ENCODE peak calls at places on chromosomes 16 and 17, in ten cellular contexts. P, F, J, S, Y, X, B, D, Z and Q are unnamed samples.

GRCh38 chr17:35052240-35052608 is 11.3 kb downstream of the RFFL start:
- DNase-seq in J (no peak), Z (no peak), B (no peak), D (peak), S (no peak), P (no peak), X (no peak), F (no peak), Y (no peak), Q (peak)

GRCh38 chr17:9729034-9729650 is 62.2 kb downstream of the DHRS7C start:
- DNase-seq in B (peak), S (peak), Y (no peak), F (no peak), P (peak), D (peak), Z (no peak), X (no peak), J (peak), Q (peak)

GRCh38 chr16:10749680-10750035 is 6.0 kb downstream of the NUBP1 start:
- DNase-seq in D (peak), X (no peak), P (no peak), B (no peak), F (no peak), Z (no peak), Y (no peak), J (no peak), S (no peak), Q (peak)

GRCh38 chr17:76051071-76051467 is 21.2 kb downstream of the SRP68 start:
- DNase-seq in Z (no peak), F (no peak), D (peak), P (no peak), J (no peak), B (no peak), S (no peak), X (no peak), Y (no peak), Q (no peak)

GRCh38 chr16:28572659-28573510 is 19.2 kb downstream of the SGF29 start:
- DNase-seq in P (peak), X (no peak), Z (peak), J (no peak), D (no peak), Y (no peak), B (no peak), F (peak), S (peak), Q (peak)

GRCh38 chr16:51540259-51540658 is 389.2 kb upstream of the SALL1 start:
- DNase-seq in Y (no peak), D (peak), X (no peak), Z (no peak), S (no peak), F (no peak), P (no peak), B (no peak), J (no peak), Q (peak)

GRCh38 chr17:55705847-55706246 is 16.8 kb downstream of the TMEM100 start:
- DNase-seq in Z (no peak), Y (no peak), F (no peak), B (no peak), D (peak), P (no peak), J (no peak), X (no peak), S (no peak), Q (no peak)

GRCh38 chr17:80892019-80892855 is 99.4 kb upstream of the CHMP6 start:
- DNase-seq in F (peak), B (peak), Z (no peak), J (no peak), D (peak), P (peak), S (peak), Y (no peak), X (peak), Q (peak)

GRCh38 chr16:85248269-85248668 is 136.0 kb upstream of the CIBAR2 start:
- DNase-seq in Y (no peak), D (no peak), F (no peak), J (no peak), Z (no peak), B (no peak), S (no peak), X (no peak), P (no peak), Q (no peak)

GRCh38 chr17:44758414-44759095 is at the start of gene ADAM11:
- DNase-seq in B (no peak), J (no peak), S (no peak), F (no peak), P (no peak), X (no peak), Y (no peak), D (no peak), Z (no peak), Q (no peak)

GRCh38 chr17:7219812-7220592 is at the start of the genes ACADVL and DLG4:
- DNase-seq in B (peak), J (peak), S (peak), Z (peak), F (peak), P (peak), D (peak), X (peak), Y (peak), Q (peak)

GRCh38 chr17:8581002-8581658 is 49.4 kb downstream of the MYH10 start:
- DNase-seq in P (no peak), Y (no peak), D (peak), X (no peak), S (no peak), F (no peak), Z (no peak), J (no peak), B (no peak), Q (no peak)

GRCh38 chr16:28859326-28859725 is 4.3 kb upstream of the SH2B1 start:
- DNase-seq in Z (no peak), F (no peak), B (no peak), S (no peak), J (no peak), P (no peak), X (no peak), Y (no peak), D (no peak), Q (peak)

GRCh38 chr17:81537856-81538555 is 9.8 kb downstream of the FSCN2 start:
- DNase-seq in Z (no peak), J (no peak), B (no peak), F (no peak), S (no peak), P (no peak), D (no peak), X (no peak), Y (no peak), Q (no peak)

DNA sequence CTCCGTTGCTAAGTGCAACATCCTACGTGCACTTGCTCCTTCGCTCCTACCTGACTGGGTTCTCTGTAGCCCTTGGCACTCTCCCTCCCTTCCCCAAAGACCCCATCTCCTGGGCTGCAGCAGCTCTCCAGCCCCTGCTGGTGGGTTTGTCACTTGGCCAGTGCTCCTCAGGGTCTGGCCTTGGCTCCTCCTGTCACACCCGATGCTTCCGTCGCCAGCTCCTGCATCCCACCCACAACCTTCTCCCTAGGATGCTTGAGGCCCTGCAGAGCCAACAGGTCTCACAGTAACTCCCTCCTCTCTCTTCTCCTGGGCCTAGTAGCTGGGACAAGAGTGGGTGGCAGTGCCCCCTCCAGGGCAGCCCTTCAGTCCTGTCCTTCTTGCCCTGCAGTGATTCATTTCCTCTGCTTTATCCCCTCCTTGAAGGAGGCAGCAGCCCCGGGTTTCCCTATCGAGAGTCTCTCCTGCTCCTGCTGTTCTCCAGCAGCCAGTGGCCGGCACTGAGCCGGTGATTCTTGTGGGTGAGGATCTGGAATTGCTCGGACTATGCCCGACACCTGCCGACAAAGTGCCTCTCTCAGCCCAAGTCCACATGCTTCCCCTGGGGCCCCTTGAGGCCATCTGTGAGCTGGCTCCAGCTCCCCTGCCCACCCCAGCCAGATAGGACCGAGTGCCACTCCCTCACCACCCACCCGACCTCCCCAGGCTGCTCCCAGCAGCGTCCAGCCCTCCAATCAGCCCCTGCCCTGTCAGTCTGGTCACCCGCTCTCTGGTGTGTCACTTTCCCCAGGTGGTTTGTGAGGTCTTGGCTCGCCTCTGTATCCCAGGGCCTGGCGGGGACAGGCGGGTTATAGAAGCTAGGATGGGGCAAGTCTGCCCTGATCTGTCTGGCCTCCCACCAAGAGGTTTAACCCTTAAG is 3.8 kb downstream of the LITAFD start:
- DNase-seq in J (no peak), F (no peak), B (peak), D (peak), Z (no peak), P (peak), Y (no peak), X (peak), S (peak), Q (no peak)
- TF ChIP-seq CTCF in J (peak), F (no peak), B (no peak), D (no peak), Z (no peak), P (no peak), Y (no peak), X (no peak), S (no peak), Q (no peak)

GRCh38 chr17:79836952-79837887 is 2.0 kb downstream of the CBX4 start:
- DNase-seq in F (peak), D (peak), X (peak), Y (peak), J (peak), P (peak), S (peak), Z (peak), B (peak), Q (peak)

GRCh38 chr17:79835470-79835899 is 3.8 kb downstream of the CBX4 start:
- DNase-seq in P (no peak), Y (no peak), X (peak), S (no peak), J (peak), B (no peak), F (no peak), D (no peak), Z (no peak), Q (no peak)

GRCh38 chr17:79834575-79835469 is 4.4 kb downstream of the CBX4 start:
- DNase-seq in X (peak), P (no peak), B (no peak), Y (no peak), S (no peak), Z (no peak), F (no peak), J (peak), D (no peak), Q (no peak)

GRCh38 chr17:79837888-79838540 is 1.2 kb downstream of the CBX4 start:
- DNase-seq in Z (no peak), Y (no peak), D (no peak), J (peak), F (no peak), X (peak), P (no peak), B (no peak), S (no peak), Q (peak)

GRCh38 chr17:79835953-79836951 is 3.0 kb downstream of the CBX4 start:
- DNase-seq in J (peak), D (no peak), X (peak), Z (no peak), S (no peak), B (peak), P (no peak), Y (peak), F (no peak), Q (peak)
- H3K4me3 ChIP-seq in J (peak), D (peak), X (no peak), Z (peak), S (peak), B (peak), P (peak), Y (peak), F (no peak), Q (peak)

GRCh38 chr17:14211778-14212177 is 24.9 kb downstream of the CDRT15 start:
- DNase-seq in P (no peak), Z (no peak), Y (peak), X (peak), D (no peak), S (peak), F (peak), J (no peak), B (peak), Q (no peak)
- TF ChIP-seq CTCF in P (peak), Z (no peak), Y (peak), X (no peak), D (peak), S (peak), F (peak), J (peak), B (peak), Q (peak)

GRCh38 chr16:86708431-86708830 is 130.1 kb downstream of the FOXL1 start:
- DNase-seq in B (no peak), F (no peak), S (no peak), X (no peak), Y (no peak), D (no peak), J (no peak), Z (no peak), P (no peak), Q (no peak)

GRCh38 chr16:86709902-86710601 is 131.7 kb downstream of the FOXL1 start:
- DNase-seq in F (no peak), Z (no peak), S (no peak), P (no peak), D (no peak), J (no peak), Y (no peak), X (no peak), B (no peak), Q (no peak)

GRCh38 chr16:86712158-86713009 is 134.0 kb downstream of the FOXL1 start:
- DNase-seq in D (no peak), X (no peak), Y (no peak), B (no peak), Z (no peak), S (no peak), P (no peak), J (no peak), F (no peak), Q (no peak)

GRCh38 chr16:86709103-86709502 is 130.8 kb downstream of the FOXL1 start:
- DNase-seq in F (no peak), D (no peak), X (no peak), Z (no peak), Y (no peak), P (no peak), B (no peak), J (no peak), S (no peak), Q (no peak)

DNA sequence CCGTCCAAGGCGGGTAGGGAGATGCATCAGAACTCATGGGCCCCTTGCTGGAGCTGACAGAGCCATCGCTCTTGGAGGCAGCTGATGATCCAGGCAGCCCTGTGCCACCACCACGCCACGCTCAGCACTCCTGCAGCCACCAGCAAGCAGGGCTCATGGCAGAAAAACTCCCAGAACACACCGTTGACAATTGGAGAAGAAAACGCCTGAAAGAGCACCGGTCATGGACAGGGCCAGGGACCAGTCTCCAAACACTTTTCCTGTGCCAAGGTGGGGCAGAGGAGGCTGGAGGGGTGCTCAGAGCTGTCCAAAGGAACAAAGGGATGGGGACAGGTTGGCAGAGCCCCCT is 132.2 kb downstream of the FOXL1 start:
- DNase-seq in Z (no peak), P (no peak), X (no peak), S (no peak), D (no peak), J (no peak), B (no peak), Y (no peak), F (no peak), Q (no peak)
- H3K4me3 ChIP-seq in Z (no peak), P (no peak), X (no peak), S (no peak), D (no peak), J (no peak), B (no peak), Y (no peak), F (no peak), Q (no peak)

DNA sequence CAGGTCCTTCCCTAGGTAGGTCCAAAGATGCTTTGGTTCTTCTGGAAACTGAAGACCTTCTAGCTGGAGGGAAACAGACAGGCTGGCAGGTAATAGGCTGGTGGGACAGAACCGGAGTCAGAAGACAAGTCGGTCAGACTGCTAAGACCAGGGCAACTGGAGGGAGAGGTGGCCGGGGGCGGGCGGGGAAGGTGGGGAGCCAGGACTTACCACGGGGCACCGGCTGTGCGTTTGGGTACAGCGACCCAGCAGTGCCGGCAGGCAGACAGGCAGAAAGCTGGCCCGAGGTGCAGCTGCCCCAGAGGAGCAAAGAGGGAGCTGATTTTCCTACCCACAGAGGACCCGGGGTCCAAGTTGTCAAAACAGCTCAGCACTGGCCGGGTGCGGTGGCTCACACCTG is 575 bp downstream of the SLC52A1 start:
- DNase-seq in D (no peak), P (no peak), S (no peak), Y (no peak), J (no peak), B (no peak), X (no peak), Z (no peak), F (no peak), Q (no peak)
- TF ChIP-seq CTCF in D (no peak), P (no peak), S (no peak), Y (no peak), J (no peak), B (no peak), X (no peak), Z (no peak), F (no peak), Q (no peak)

GRCh38 chr16:72876221-72876620 is 171.7 kb downstream of the ZFHX3 start:
- DNase-seq in Y (peak), Z (peak), J (peak), D (no peak), B (peak), S (peak), P (peak), F (peak), X (peak), Q (peak)
- H3K4me3 ChIP-seq in Y (no peak), Z (no peak), J (no peak), D (no peak), B (no peak), S (no peak), P (no peak), F (no peak), X (no peak), Q (no peak)

DNA sequence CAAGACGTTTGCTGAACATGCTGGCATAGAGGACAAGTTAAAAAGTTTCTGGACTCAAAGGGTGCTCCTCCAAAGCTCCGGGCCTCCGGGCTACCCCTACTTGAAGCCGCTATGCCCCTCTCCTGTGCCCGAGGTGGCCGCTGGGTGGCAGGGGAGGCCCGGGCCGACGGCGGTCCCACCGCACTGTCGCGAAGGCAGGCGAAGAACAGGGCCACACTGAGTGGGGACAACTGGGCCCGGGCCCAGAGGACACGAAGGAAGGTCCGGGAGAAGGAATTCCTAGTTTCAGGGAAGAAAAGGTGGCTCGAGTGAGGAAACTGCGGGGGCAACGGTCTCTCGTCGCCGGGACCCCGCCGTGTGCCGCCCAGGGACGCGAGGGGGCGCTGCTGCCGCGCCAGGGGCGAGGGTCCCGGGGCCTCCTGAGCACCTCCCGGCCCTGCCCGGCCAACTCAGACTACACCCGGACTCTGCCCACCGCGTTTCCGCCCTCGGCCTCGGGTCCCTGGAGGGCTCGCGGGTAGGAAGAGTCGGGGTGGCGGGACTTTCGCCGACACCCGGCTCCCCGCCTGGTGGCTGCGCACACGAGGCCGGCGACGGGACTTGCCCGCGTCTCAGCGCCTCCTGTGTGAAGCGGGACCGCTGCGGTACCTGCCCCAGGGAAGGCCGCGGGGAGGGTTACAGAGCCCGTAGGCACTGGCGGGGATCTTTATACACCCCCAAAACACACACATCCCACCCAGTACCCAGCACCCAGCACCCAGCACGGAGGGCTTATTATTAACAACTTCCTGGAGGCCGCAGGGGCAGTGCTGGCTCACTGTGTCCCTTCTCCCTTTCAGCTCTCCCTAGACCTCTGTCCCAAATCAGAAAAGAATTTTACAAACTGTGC is 772 bp upstream of the CHCT1 start:
- DNase-seq in B (peak), Y (peak), X (peak), F (peak), Z (peak), D (peak), J (no peak), P (peak), S (peak), Q (peak)
- TF ChIP-seq CTCF in B (peak), Y (peak), X (peak), F (peak), Z (peak), D (peak), J (no peak), P (peak), S (peak), Q (peak)

GRCh38 chr17:16491703-16492612 is at the start of gene LRRC75A:
- DNase-seq in P (no peak), X (peak), B (peak), J (peak), S (no peak), Y (peak), D (peak), Z (no peak), F (peak), Q (peak)

GRCh38 chr17:16495561-16495960 is 3.6 kb upstream of the LRRC75A start:
- DNase-seq in X (no peak), Z (no peak), Y (no peak), P (no peak), F (no peak), D (no peak), J (no peak), S (no peak), B (no peak), Q (no peak)

GRCh38 chr17:16491131-16491702 is 776 bp downstream of the LRRC75A start:
- DNase-seq in Z (no peak), P (no peak), J (peak), Y (peak), X (peak), B (peak), S (no peak), D (no peak), F (no peak), Q (no peak)

GRCh38 chr17:16493470-16494048 is 1.6 kb upstream of the LRRC75A start:
- DNase-seq in F (no peak), J (no peak), Y (no peak), B (no peak), S (no peak), D (no peak), P (no peak), Z (no peak), X (no peak), Q (no peak)

GRCh38 chr17:16492613-16493290 is 759 bp upstream of the LRRC75A start:
- DNase-seq in P (no peak), F (no peak), Z (no peak), Y (no peak), D (no peak), S (no peak), B (no peak), X (no peak), J (no peak), Q (no peak)
- H3K4me3 ChIP-seq in P (no peak), F (peak), Z (peak), Y (peak), D (no peak), S (peak), B (peak), X (no peak), J (peak), Q (peak)